ENCODE peak calls at places on chromosomes 2 and 18, in four cellular contexts. R is Calu3, N is germinal center, B is NCI-H1092. V is an unnamed sample.

GRCh38 chr2:207230261-207231105 is 64.7 kb upstream of the KLF7 start:
- DNase-seq in R (no peak), B (no peak), N (peak; percentile 44), V (no peak)

GRCh38 chr18:31493941-31494340 is 4.0 kb upstream of the DSG2 start:
- DNase-seq in N (no peak), B (no peak), R (no peak), V (no peak)

GRCh38 chr2:99404039-99404799 is 67.0 kb downstream of the EIF5B start:
- DNase-seq in B (no peak), R (no peak), N (no peak), V (no peak)

GRCh38 chr2:225512873-225513580 is 113.5 kb downstream of the NYAP2 start:
- DNase-seq in B (no peak), N (no peak), R (no peak), V (no peak)

GRCh38 chr2:86037141-86037794 is 68.4 kb downstream of the POLR1A start:
- DNase-seq in N (peak; percentile 33), R (no peak), B (peak; percentile 28), V (peak; percentile 18)

GRCh38 chr2:104521247-104521646 is 332.7 kb upstream of the POU3F3 start:
- DNase-seq in B (peak; percentile 37), R (no peak), N (no peak), V (no peak)

GRCh38 chr2:68623820-68624219 is 19.6 kb upstream of the PROKR1 start:
- DNase-seq in B (no peak), N (no peak), R (no peak), V (no peak)

GRCh38 chr2:210752532-210752931 is 196.1 kb downstream of the CPS1 start:
- DNase-seq in R (no peak), N (no peak), B (no peak), V (no peak)

GRCh38 chr18:58078889-58079573 is 35.0 kb downstream of the NEDD4L start:
- DNase-seq in N (no peak), B (no peak), R (no peak), V (no peak)

GRCh38 chr2:129658430-129658829 is 321.0 kb upstream of the RAB6C start:
- DNase-seq in N (no peak), B (no peak), R (no peak), V (no peak)

GRCh38 chr2:3766824-3767223 is 63.4 kb downstream of the DCDC2C start:
- DNase-seq in B (no peak), R (no peak), N (no peak), V (no peak)

GRCh38 chr2:174014699-174015070 is 49.5 kb upstream of the SP3 start:
- DNase-seq in R (no peak), B (peak; percentile 19), N (no peak), V (no peak)

GRCh38 chr18:5964996-5965395 is 69.7 kb upstream of the TMEM200C start:
- DNase-seq in R (no peak), B (no peak), N (no peak), V (no peak)

GRCh38 chr18:80202264-80202998 is 44.9 kb downstream of the PARD6G start:
- DNase-seq in B (no peak), R (no peak), N (no peak), V (no peak)

GRCh38 chr2:64610456-64610855 is 43.3 kb downstream of the SERTAD2 start:
- DNase-seq in B (no peak), N (no peak), R (no peak), V (no peak)

GRCh38 chr2:119366161-119366648 is 429 bp downstream of the C2orf76 start:
- DNase-seq in B (no peak), N (no peak), R (no peak), V (no peak)

GRCh38 chr2:236158969-236159777 is 9.0 kb downstream of the GBX2 start:
- DNase-seq in B (no peak), R (no peak), N (no peak), V (no peak)

GRCh38 chr2:155546715-155547555 is 785.6 kb downstream of the NR4A2 start:
- DNase-seq in B (no peak), R (no peak), N (no peak), V (no peak)

GRCh38 chr18:79413426-79413825 is 17.7 kb downstream of the NFATC1 start:
- DNase-seq in B (no peak), R (no peak), N (no peak), V (no peak)

GRCh38 chr2:216404010-216404618 is 8.2 kb upstream of the SMARCAL1 start:
- DNase-seq in R (peak; percentile 46), N (peak; percentile 31), B (no peak), V (peak; percentile 40)

GRCh38 chr2:212905640-212906201 is 245.7 kb downstream of the IKZF2 start:
- DNase-seq in N (no peak), B (no peak), R (peak; percentile 49), V (no peak)

GRCh38 chr2:6442252-6442651 is 423.5 kb downstream of the CMPK2 start:
- DNase-seq in B (no peak), N (no peak), R (no peak), V (no peak)

GRCh38 chr2:122734756-122735155 is 979.3 kb downstream of the TSN start:
- DNase-seq in B (no peak), R (no peak), N (no peak), V (no peak)

GRCh38 chr2:158984554-158985207 is 16.2 kb downstream of the TANC1 start:
- DNase-seq in N (no peak), B (no peak), R (no peak), V (no peak)

GRCh38 chr2:71646028-71646427 is 192.7 kb downstream of the DYSF start:
- DNase-seq in B (no peak), R (no peak), N (no peak), V (no peak)

GRCh38 chr2:208466133-208466919 is 59.7 kb downstream of the PTH2R start:
- DNase-seq in B (peak; percentile 79), R (peak; percentile 70), N (peak; percentile 16), V (no peak)

GRCh38 chr2:939936-940620 is 10.6 kb upstream of the SNTG2 start:
- DNase-seq in B (no peak), R (no peak), N (no peak), V (no peak)

GRCh38 chr2:159982842-159983785 is 79.3 kb downstream of the PLA2R1 start:
- DNase-seq in N (no peak), R (no peak), B (no peak), V (no peak)

GRCh38 chr2:16890081-16890480 is 224.4 kb upstream of the CYRIA start:
- DNase-seq in R (no peak), N (no peak), B (no peak), V (no peak)

GRCh38 chr2:10028988-10029874 is 14.1 kb upstream of the KLF11 start:
- DNase-seq in B (no peak), R (peak; percentile 48), N (no peak), V (peak; percentile 23)

GRCh38 chr2:173854840-173855239 is 110.3 kb downstream of the SP3 start:
- DNase-seq in R (no peak), B (no peak), N (no peak), V (no peak)

GRCh38 chr18:941331-941730 is 36.7 kb downstream of the ADCYAP1 start:
- DNase-seq in B (no peak), R (no peak), N (no peak), V (no peak)

GRCh38 chr2:10027931-10028330 is 15.4 kb upstream of the KLF11 start:
- DNase-seq in B (no peak), N (no peak), R (no peak), V (no peak)

GRCh38 chr18:12946549-12947354 is 1.1 kb upstream of the SEH1L start:
- DNase-seq in R (peak; percentile 37), N (no peak), B (no peak), V (no peak)

GRCh38 chr2:147843864-147844690 is 752 bp upstream of the ACVR2A start:
- DNase-seq in N (peak; percentile 91), R (peak; percentile 94), B (peak; percentile 86), V (peak; percentile 75)